ENCODE peak calls at places on chromosomes 1 and 21, in nine cellular contexts. Z is lung microvascular endothelial cell, V is psoas muscle, O is H7, D is astrocyte of the spinal cord, W is prostate gland, L is ovary, T is GM04504, M is NCI-H1436 treated with DMSO at 0.1 percent for 48 hours. H is an unnamed sample.

GRCh38 chr1:156766288-156767100 is 841 bp upstream of the PRCC start:
- DNase-seq in Z (peak; percentile 29), L (no peak), D (no peak), V (no peak), W (no peak), M (no peak), T (no peak), O (no peak), H (no peak)

GRCh38 chr1:154219511-154219910 is 1.2 kb upstream of the UBAP2L start:
- DNase-seq in W (no peak), Z (peak; percentile 36), D (peak; percentile 32), L (no peak), O (no peak), T (no peak), M (no peak), V (no peak), H (no peak)

GRCh38 chr21:20617130-20617529 is 381.1 kb upstream of the NCAM2 start:
- DNase-seq in Z (no peak), W (no peak), V (no peak), L (no peak), M (no peak), T (no peak), O (peak; percentile 3), D (no peak), H (no peak)

GRCh38 chr1:160810486-160810885 is 14.5 kb downstream of the LY9 start:
- DNase-seq in D (no peak), O (no peak), W (no peak), M (no peak), T (no peak), Z (no peak), V (no peak), L (no peak), H (no peak)

GRCh38 chr1:169486281-169486904 is 649 bp upstream of the SLC19A2 start:
- DNase-seq in D (no peak), W (no peak), V (no peak), L (no peak), M (no peak), O (peak; percentile 19), Z (peak; percentile 42), T (peak; percentile 15), H (no peak)

GRCh38 chr1:57210881-57211280 is 213.0 kb downstream of the DAB1 start:
- DNase-seq in V (no peak), M (no peak), L (no peak), O (no peak), D (no peak), W (no peak), T (no peak), Z (no peak), H (no peak)

GRCh38 chr21:41845310-41846032 is 33.7 kb downstream of the PRDM15 start:
- DNase-seq in L (no peak), M (no peak), V (no peak), W (no peak), T (no peak), D (peak; percentile 5), O (no peak), Z (no peak), H (no peak)

GRCh38 chr1:218869276-218869675 is 304.4 kb upstream of the LYPLAL1 start:
- DNase-seq in T (no peak), M (no peak), D (peak; percentile 31), Z (no peak), V (no peak), W (no peak), O (no peak), L (no peak), H (no peak)

GRCh38 chr1:205907794-205908193 is 35.5 kb downstream of the SLC26A9 start:
- DNase-seq in D (peak; percentile 37), O (peak; percentile 43), L (no peak), W (no peak), V (no peak), Z (peak; percentile 66), T (no peak), M (no peak), H (no peak)

GRCh38 chr1:162873671-162874666 is 13.0 kb upstream of the CCDC190 start:
- DNase-seq in M (no peak), Z (peak; percentile 94), W (peak; percentile 49), T (no peak), L (no peak), O (no peak), V (no peak), D (peak; percentile 91), H (peak; percentile 67)

GRCh38 chr1:15849775-15850449 is 2.4 kb downstream of the SPEN start:
- DNase-seq in M (no peak), Z (peak; percentile 49), D (peak; percentile 59), O (peak; percentile 48), L (peak; percentile 55), T (no peak), W (peak; percentile 55), V (no peak), H (peak; percentile 40)

GRCh38 chr1:26283871-26284596 is 4.1 kb downstream of the SH3BGRL3 start:
- DNase-seq in L (no peak), O (no peak), W (no peak), M (no peak), D (no peak), Z (no peak), V (no peak), T (no peak), H (no peak)

GRCh38 chr1:119874186-119874585 is 22.1 kb downstream of the ADAM30 start:
- DNase-seq in V (no peak), M (no peak), D (no peak), W (no peak), L (no peak), Z (no peak), O (no peak), T (no peak), H (no peak)

GRCh38 chr1:194731025-194731424 is 1544.6 kb upstream of the B3GALT2 start:
- DNase-seq in L (no peak), O (no peak), Z (no peak), D (no peak), M (no peak), V (no peak), W (no peak), T (no peak), H (no peak)